ENCODE peak calls at places on chromosomes 5 and 9, in eight cellular contexts. H, Z, D, X, Y, U, G and P are unnamed samples.

GRCh38 chr9:136328011-136328621 is 777 bp downstream of the GPSM1 start:
- DNase-seq in H (no peak), Z (no peak), D (no peak), X (no peak), Y (no peak), U (no peak), G (no peak), P (no peak)

GRCh38 chr5:140131967-140132409 is 6.3 kb downstream of the IGIP start:
- DNase-seq in H (peak; percentile 91), Z (no peak), D (no peak), X (peak; percentile 62), Y (no peak), U (peak; percentile 50), G (no peak), P (peak; percentile 86)

GRCh38 chr5:8848997-8849585 is 696.8 kb downstream of the SEMA5A start:
- DNase-seq in H (peak; percentile 77), Z (no peak), D (no peak), X (no peak), Y (no peak), U (no peak), G (no peak), P (no peak)

GRCh38 chr5:35884789-35885172 is 28.1 kb downstream of the IL7R start:
- DNase-seq in H (no peak), Z (no peak), D (no peak), X (no peak), Y (no peak), U (no peak), G (no peak), P (no peak)

GRCh38 chr9:35935261-35935660 is 22.7 kb downstream of the OR2S2 start:
- DNase-seq in H (no peak), Z (no peak), D (no peak), X (no peak), Y (no peak), U (no peak), G (no peak), P (no peak)

GRCh38 chr5:160303690-160304089 is 8.7 kb downstream of the CCNJL start:
- DNase-seq in H (no peak), Z (no peak), D (no peak), X (no peak), Y (no peak), U (no peak), G (no peak), P (no peak)

GRCh38 chr5:52825826-52826225 is 38.1 kb downstream of the ITGA1 start:
- DNase-seq in H (no peak), Z (no peak), D (no peak), X (no peak), Y (no peak), U (no peak), G (no peak), P (no peak)

GRCh38 chr9:121073038-121073437 is 1.7 kb upstream of the CNTRL start:
- DNase-seq in H (no peak), Z (no peak), D (no peak), X (no peak), Y (peak; percentile 12), U (no peak), G (no peak), P (peak; percentile 66)

GRCh38 chr9:29717576-29717975 is 2144.3 kb upstream of the C9orf72 start:
- DNase-seq in H (no peak), Z (no peak), D (no peak), X (no peak), Y (no peak), U (no peak), G (no peak), P (no peak)

GRCh38 chr5:52886206-52886605 is 98.5 kb downstream of the ITGA1 start:
- DNase-seq in H (no peak), Z (no peak), D (no peak), X (no peak), Y (no peak), U (no peak), G (no peak), P (no peak)

GRCh38 chr5:180461303-180461702 is 32.9 kb upstream of the CNOT6 start:
- DNase-seq in H (no peak), Z (no peak), D (no peak), X (no peak), Y (no peak), U (no peak), G (no peak), P (no peak)

GRCh38 chr9:6471231-6471630 is 58.2 kb downstream of the UHRF2 start:
- DNase-seq in H (no peak), Z (no peak), D (no peak), X (no peak), Y (no peak), U (no peak), G (no peak), P (no peak)

GRCh38 chr5:56977034-56977433 is 25.1 kb upstream of the MIER3 start:
- DNase-seq in H (no peak), Z (no peak), D (no peak), X (no peak), Y (no peak), U (no peak), G (no peak), P (no peak)

GRCh38 chr5:14838396-14839319 is 32.9 kb downstream of the ANKH start:
- DNase-seq in H (no peak), Z (no peak), D (no peak), X (no peak), Y (no peak), U (no peak), G (no peak), P (no peak)

GRCh38 chr9:83431470-83432060 is 106.6 kb downstream of the FRMD3 start:
- DNase-seq in H (no peak), Z (no peak), D (no peak), X (no peak), Y (no peak), U (peak; percentile 38), G (no peak), P (no peak)

GRCh38 chr5:131394128-131394527 is 130.3 kb downstream of the CDC42SE2 start:
- DNase-seq in H (peak; percentile 87), Z (no peak), D (no peak), X (peak; percentile 88), Y (no peak), U (no peak), G (no peak), P (no peak)

GRCh38 chr5:176481659-176482213 is 33.6 kb downstream of the FAF2 start:
- DNase-seq in H (no peak), Z (no peak), D (no peak), X (no peak), Y (no peak), U (no peak), G (no peak), P (no peak)

GRCh38 chr5:111929261-111929660 is 172.3 kb upstream of the NREP start:
- DNase-seq in H (no peak), Z (no peak), D (no peak), X (no peak), Y (no peak), U (no peak), G (no peak), P (no peak)

GRCh38 chr9:101254733-101255473 is 129.9 kb downstream of the BAAT start:
- DNase-seq in H (no peak), Z (no peak), D (no peak), X (no peak), Y (no peak), U (no peak), G (no peak), P (no peak)

GRCh38 chr5:122156724-122157325 is 27.5 kb downstream of the ZNF474 start:
- DNase-seq in H (peak; percentile 33), Z (peak; percentile 19), D (no peak), X (no peak), Y (peak; percentile 44), U (peak; percentile 13), G (no peak), P (no peak)

GRCh38 chr9:115114541-115114940 is 3.4 kb downstream of the TNC start:
- DNase-seq in H (no peak), Z (no peak), D (no peak), X (no peak), Y (no peak), U (no peak), G (no peak), P (no peak)

GRCh38 chr5:65927497-65928340 is 1.3 kb downstream of the ERBIN start:
- DNase-seq in H (peak; percentile 84), Z (peak; percentile 71), D (peak; percentile 15), X (peak; percentile 77), Y (peak; percentile 49), U (peak; percentile 19), G (peak; percentile 5), P (peak; percentile 41)

GRCh38 chr5:172117977-172118701 is 69.9 kb downstream of the STK10 start:
- DNase-seq in H (no peak), Z (no peak), D (no peak), X (no peak), Y (no peak), U (no peak), G (no peak), P (no peak)

GRCh38 chr5:133727636-133728035 is 115.3 kb upstream of the FSTL4 start:
- DNase-seq in H (no peak), Z (no peak), D (no peak), X (no peak), Y (no peak), U (no peak), G (no peak), P (no peak)

GRCh38 chr5:146400206-146400605 is 46.9 kb upstream of the TCERG1 start:
- DNase-seq in H (no peak), Z (no peak), D (no peak), X (no peak), Y (no peak), U (no peak), G (no peak), P (no peak)

GRCh38 chr9:93668261-93668871 is 92.0 kb downstream of the PHF2 start:
- DNase-seq in H (no peak), Z (no peak), D (no peak), X (no peak), Y (no peak), U (peak; percentile 5), G (no peak), P (no peak)

GRCh38 chr5:158658439-158659230 is 441.1 kb downstream of the EBF1 start:
- DNase-seq in H (no peak), Z (no peak), D (no peak), X (peak; percentile 7), Y (no peak), U (peak; percentile 51), G (no peak), P (no peak)

GRCh38 chr9:131238402-131239021 is 37.8 kb downstream of the FAM78A start:
- DNase-seq in H (no peak), Z (no peak), D (no peak), X (no peak), Y (no peak), U (peak; percentile 96), G (no peak), P (no peak)

GRCh38 chr5:160363122-160363521 is 7.3 kb downstream of the C1QTNF2 start:
- DNase-seq in H (no peak), Z (no peak), D (no peak), X (no peak), Y (peak; percentile 20), U (no peak), G (no peak), P (no peak)

GRCh38 chr5:1431896-1432295 is 13.3 kb downstream of the SLC6A3 start:
- DNase-seq in H (no peak), Z (no peak), D (no peak), X (no peak), Y (no peak), U (no peak), G (no peak), P (no peak)

GRCh38 chr5:135036405-135036804 is 2.4 kb upstream of the PITX1 start:
- DNase-seq in H (no peak), Z (no peak), D (no peak), X (no peak), Y (no peak), U (no peak), G (no peak), P (no peak)

GRCh38 chr9:134942421-134943119 is 24.9 kb upstream of the FCN1 start:
- DNase-seq in H (no peak), Z (no peak), D (no peak), X (no peak), Y (no peak), U (no peak), G (no peak), P (no peak)

GRCh38 chr9:129333961-129334743 is 156.1 kb upstream of the IER5L start:
- DNase-seq in H (peak; percentile 96), Z (peak; percentile 67), D (peak; percentile 80), X (peak; percentile 68), Y (peak; percentile 66), U (peak; percentile 85), G (no peak), P (peak; percentile 76)

GRCh38 chr9:88775559-88775958 is 215.7 kb upstream of the S1PR3 start:
- DNase-seq in H (no peak), Z (no peak), D (no peak), X (no peak), Y (no peak), U (no peak), G (no peak), P (no peak)